ENCODE peak calls at places on chromosomes 5 and 9, in six cellular contexts. One of them, this sample, is unnamed.

GRCh38 chr5:169895876-169896275 is 84.4 kb downstream of the INSYN2B start:
- DNase-seq in CD4-positive, CD25-positive, alpha-beta regulatory T cell: no peak
- DNase-seq in aorta: no peak
- DNase-seq in psoas muscle: peak; percentile 58
- DNase-seq in transverse colon: no peak
- DNase-seq in pancreas: no peak
- DNase-seq in this sample: no peak

GRCh38 chr9:18569941-18570630 is 96.1 kb downstream of the ADAMTSL1 start:
- DNase-seq in CD4-positive, CD25-positive, alpha-beta regulatory T cell: no peak
- DNase-seq in aorta: no peak
- DNase-seq in psoas muscle: no peak
- DNase-seq in transverse colon: no peak
- DNase-seq in pancreas: no peak
- DNase-seq in this sample: no peak

GRCh38 chr5:60916646-60917045 is 28.2 kb downstream of the ERCC8 start:
- DNase-seq in CD4-positive, CD25-positive, alpha-beta regulatory T cell: no peak
- DNase-seq in aorta: no peak
- DNase-seq in psoas muscle: no peak
- DNase-seq in transverse colon: no peak
- DNase-seq in pancreas: no peak
- DNase-seq in this sample: no peak

GRCh38 chr5:108249095-108249784 is 132.7 kb downstream of the FBXL17 start:
- DNase-seq in CD4-positive, CD25-positive, alpha-beta regulatory T cell: no peak
- DNase-seq in aorta: no peak
- DNase-seq in psoas muscle: no peak
- DNase-seq in transverse colon: no peak
- DNase-seq in pancreas: no peak
- DNase-seq in this sample: no peak

GRCh38 chr5:122076669-122077450 is 1.2 kb downstream of the LOX start:
- DNase-seq in CD4-positive, CD25-positive, alpha-beta regulatory T cell: no peak
- DNase-seq in aorta: peak; percentile 94
- DNase-seq in psoas muscle: peak; percentile 81
- DNase-seq in transverse colon: peak; percentile 81
- DNase-seq in pancreas: peak; percentile 52
- DNase-seq in this sample: peak; percentile 44

GRCh38 chr9:76255781-76256455 is 138.3 kb downstream of the RFK start:
- DNase-seq in CD4-positive, CD25-positive, alpha-beta regulatory T cell: no peak
- DNase-seq in aorta: no peak
- DNase-seq in psoas muscle: peak; percentile 54
- DNase-seq in transverse colon: peak; percentile 36
- DNase-seq in pancreas: no peak
- DNase-seq in this sample: peak; percentile 6

GRCh38 chr9:100091650-100092049 is 7.2 kb downstream of the ERP44 start:
- DNase-seq in CD4-positive, CD25-positive, alpha-beta regulatory T cell: no peak
- DNase-seq in aorta: no peak
- DNase-seq in psoas muscle: no peak
- DNase-seq in transverse colon: no peak
- DNase-seq in pancreas: no peak
- DNase-seq in this sample: no peak

GRCh38 chr9:72356019-72356653 is 8.9 kb downstream of the ZFAND5 start:
- DNase-seq in CD4-positive, CD25-positive, alpha-beta regulatory T cell: no peak
- DNase-seq in aorta: no peak
- DNase-seq in psoas muscle: no peak
- DNase-seq in transverse colon: no peak
- DNase-seq in pancreas: no peak
- DNase-seq in this sample: no peak

GRCh38 chr5:56638061-56638621 is 177.2 kb upstream of the MAP3K1 start:
- DNase-seq in CD4-positive, CD25-positive, alpha-beta regulatory T cell: no peak
- DNase-seq in aorta: no peak
- DNase-seq in psoas muscle: no peak
- DNase-seq in transverse colon: no peak
- DNase-seq in pancreas: peak; percentile 82
- DNase-seq in this sample: peak; percentile 81

GRCh38 chr5:17203329-17204132 is 13.9 kb upstream of the BASP1 start:
- DNase-seq in CD4-positive, CD25-positive, alpha-beta regulatory T cell: no peak
- DNase-seq in aorta: no peak
- DNase-seq in psoas muscle: no peak
- DNase-seq in transverse colon: no peak
- DNase-seq in pancreas: no peak
- DNase-seq in this sample: peak; percentile 80

GRCh38 chr9:5949103-5949699 is 58.5 kb downstream of the MLANA start:
- DNase-seq in CD4-positive, CD25-positive, alpha-beta regulatory T cell: no peak
- DNase-seq in aorta: no peak
- DNase-seq in psoas muscle: no peak
- DNase-seq in transverse colon: no peak
- DNase-seq in pancreas: no peak
- DNase-seq in this sample: peak; percentile 41

GRCh38 chr5:124087752-124088151 is 575.8 kb downstream of the CSNK1G3 start:
- DNase-seq in CD4-positive, CD25-positive, alpha-beta regulatory T cell: no peak
- DNase-seq in aorta: no peak
- DNase-seq in psoas muscle: no peak
- DNase-seq in transverse colon: no peak
- DNase-seq in pancreas: no peak
- DNase-seq in this sample: no peak

GRCh38 chr5:157665467-157666085 is 5.8 kb upstream of the C5orf52 start:
- DNase-seq in CD4-positive, CD25-positive, alpha-beta regulatory T cell: no peak
- DNase-seq in aorta: no peak
- DNase-seq in psoas muscle: no peak
- DNase-seq in transverse colon: no peak
- DNase-seq in pancreas: no peak
- DNase-seq in this sample: no peak

GRCh38 chr9:7028591-7028990 is 270.8 kb downstream of the KDM4C start:
- DNase-seq in CD4-positive, CD25-positive, alpha-beta regulatory T cell: no peak
- DNase-seq in aorta: no peak
- DNase-seq in psoas muscle: no peak
- DNase-seq in transverse colon: no peak
- DNase-seq in pancreas: no peak
- DNase-seq in this sample: no peak

GRCh38 chr9:125601986-125602385 is 105.0 kb downstream of the MAPKAP1 start:
- DNase-seq in CD4-positive, CD25-positive, alpha-beta regulatory T cell: no peak
- DNase-seq in aorta: no peak
- DNase-seq in psoas muscle: no peak
- DNase-seq in transverse colon: no peak
- DNase-seq in pancreas: no peak
- DNase-seq in this sample: no peak

GRCh38 chr5:140734354-140734753 is 34.1 kb downstream of the ZMAT2 start:
- DNase-seq in CD4-positive, CD25-positive, alpha-beta regulatory T cell: no peak
- DNase-seq in aorta: no peak
- DNase-seq in psoas muscle: no peak
- DNase-seq in transverse colon: no peak
- DNase-seq in pancreas: no peak
- DNase-seq in this sample: no peak

GRCh38 chr9:12702160-12702758 is 9.1 kb downstream of the TYRP1 start:
- DNase-seq in CD4-positive, CD25-positive, alpha-beta regulatory T cell: no peak
- DNase-seq in aorta: no peak
- DNase-seq in psoas muscle: peak; percentile 46
- DNase-seq in transverse colon: peak; percentile 16
- DNase-seq in pancreas: no peak
- DNase-seq in this sample: peak; percentile 37

GRCh38 chr5:88686077-88686541 is 196.9 kb downstream of the MEF2C start:
- DNase-seq in CD4-positive, CD25-positive, alpha-beta regulatory T cell: no peak
- DNase-seq in aorta: no peak
- DNase-seq in psoas muscle: no peak
- DNase-seq in transverse colon: no peak
- DNase-seq in pancreas: no peak
- DNase-seq in this sample: no peak

DNA sequence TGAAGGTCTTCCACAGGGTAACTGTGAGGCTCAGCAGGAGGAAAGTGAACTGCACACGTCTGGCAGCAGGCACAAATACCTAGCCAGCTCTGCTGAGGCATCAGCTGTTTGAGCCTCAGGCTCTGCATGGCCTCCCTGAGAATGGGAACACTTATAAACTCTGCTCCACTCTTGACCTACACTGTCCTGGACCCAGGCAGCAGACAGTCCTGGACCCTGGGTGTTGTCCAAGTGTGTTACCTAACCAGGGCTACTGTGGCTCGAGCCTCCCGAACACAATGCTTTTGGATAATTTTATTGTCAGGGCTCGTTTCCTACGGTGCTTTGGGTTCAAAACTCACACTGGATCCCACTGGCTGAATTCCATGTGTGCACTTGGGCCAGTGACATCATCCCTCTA is 497.9 kb downstream of the SEMA5A start:
- DNase-seq in CD4-positive, CD25-positive, alpha-beta regulatory T cell: no peak
- DNase-seq in aorta: no peak
- DNase-seq in psoas muscle: no peak
- DNase-seq in transverse colon: no peak
- DNase-seq in pancreas: no peak
- DNase-seq in this sample: no peak
- H3K27ac ChIP-seq in CD4-positive, CD25-positive, alpha-beta regulatory T cell: no peak overlapping the region
- H3K27ac ChIP-seq in aorta: no peak overlapping the region
- H3K27ac ChIP-seq in psoas muscle: no peak overlapping the region
- H3K27ac ChIP-seq in transverse colon: no peak overlapping the region
- H3K27ac ChIP-seq in pancreas: no peak overlapping the region
- H3K27ac ChIP-seq in this sample: no peak overlapping the region

DNA sequence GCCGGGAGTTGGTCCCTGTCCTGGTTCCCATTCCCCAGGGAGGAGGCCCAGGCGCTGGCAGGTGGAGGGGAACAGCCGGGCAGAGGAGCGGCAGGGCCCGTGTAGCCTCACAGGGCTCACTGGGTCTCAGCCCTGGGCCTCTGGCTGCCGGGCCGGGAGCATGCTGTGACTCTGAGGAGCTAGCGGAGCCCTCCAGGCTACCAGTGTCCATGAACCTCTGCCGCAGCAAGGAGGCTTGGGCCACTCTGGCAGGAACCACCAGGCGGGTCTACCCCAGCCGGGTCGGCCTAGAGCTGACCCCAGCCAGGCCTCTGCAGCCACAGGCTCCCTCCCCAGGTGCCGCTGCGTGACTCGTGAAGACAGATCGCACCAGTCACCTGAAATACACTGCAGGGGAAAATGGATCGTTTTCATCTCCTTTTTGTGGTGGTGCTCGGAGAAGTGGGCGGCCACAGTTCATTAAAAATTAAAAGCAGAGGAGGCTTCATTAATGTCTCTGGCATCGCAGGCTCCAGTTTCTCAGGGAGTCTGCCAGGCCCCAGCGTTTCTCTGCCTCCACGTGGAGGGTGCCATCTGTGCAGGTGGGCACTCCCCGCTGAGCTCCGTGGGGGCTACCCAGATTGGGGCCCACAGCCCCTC is 43.8 kb downstream of the KCNT1 start:
- DNase-seq in CD4-positive, CD25-positive, alpha-beta regulatory T cell: no peak
- DNase-seq in aorta: no peak
- DNase-seq in psoas muscle: no peak
- DNase-seq in transverse colon: no peak
- DNase-seq in pancreas: no peak
- DNase-seq in this sample: no peak
- H3K4me3 ChIP-seq in CD4-positive, CD25-positive, alpha-beta regulatory T cell: no peak overlapping the region
- H3K4me3 ChIP-seq in aorta: no peak overlapping the region
- H3K4me3 ChIP-seq in psoas muscle: peak overlapping the region; percentile 62
- H3K4me3 ChIP-seq in transverse colon: no peak overlapping the region
- H3K4me3 ChIP-seq in pancreas: no peak overlapping the region
- H3K4me3 ChIP-seq in this sample: no peak overlapping the region

DNA sequence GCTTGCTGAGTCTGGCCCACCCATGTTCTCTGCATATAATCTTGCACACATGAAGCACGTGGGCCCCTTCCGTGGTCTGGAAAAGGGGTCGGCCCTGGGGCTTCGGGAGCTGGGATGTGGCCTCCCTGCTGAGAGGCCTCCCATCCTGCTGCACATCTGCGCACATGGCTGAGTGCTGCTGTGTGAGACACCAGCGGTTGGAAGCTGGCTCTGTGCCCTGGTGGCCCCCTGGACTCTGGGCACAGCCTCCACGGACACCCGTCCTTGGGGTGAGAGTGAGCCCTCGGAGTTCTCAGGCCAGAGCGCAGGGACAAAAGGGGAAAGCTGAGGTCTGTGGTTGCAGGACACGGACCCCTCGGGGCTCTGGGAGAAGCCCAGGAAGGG is 115.8 kb downstream of the RXRA start:
- DNase-seq in CD4-positive, CD25-positive, alpha-beta regulatory T cell: no peak
- DNase-seq in aorta: no peak
- DNase-seq in psoas muscle: peak; percentile 72
- DNase-seq in transverse colon: no peak
- DNase-seq in pancreas: no peak
- DNase-seq in this sample: no peak
- H3K4me1 ChIP-seq in CD4-positive, CD25-positive, alpha-beta regulatory T cell: peaks cover 18% of the 10 kb centered on the region
- H3K4me1 ChIP-seq in aorta: no peaks in the 10 kb centered on the region
- H3K4me1 ChIP-seq in psoas muscle: peaks cover 53% of the 10 kb centered on the region
- H3K4me1 ChIP-seq in transverse colon: peaks cover 17% of the 10 kb centered on the region
- H3K4me1 ChIP-seq in pancreas: peaks cover 5% of the 10 kb centered on the region
- H3K4me1 ChIP-seq in this sample: peaks cover 3% of the 10 kb centered on the region

GRCh38 chr5:4547547-4547946 is 592.6 kb upstream of the ADAMTS16 start:
- DNase-seq in CD4-positive, CD25-positive, alpha-beta regulatory T cell: no peak
- DNase-seq in aorta: no peak
- DNase-seq in psoas muscle: no peak
- DNase-seq in transverse colon: no peak
- DNase-seq in pancreas: no peak
- DNase-seq in this sample: no peak

GRCh38 chr5:4551034-4551433 is 589.1 kb upstream of the ADAMTS16 start:
- DNase-seq in CD4-positive, CD25-positive, alpha-beta regulatory T cell: no peak
- DNase-seq in aorta: no peak
- DNase-seq in psoas muscle: no peak
- DNase-seq in transverse colon: no peak
- DNase-seq in pancreas: no peak
- DNase-seq in this sample: no peak

GRCh38 chr5:4548341-4548740 is 591.8 kb upstream of the ADAMTS16 start:
- DNase-seq in CD4-positive, CD25-positive, alpha-beta regulatory T cell: no peak
- DNase-seq in aorta: no peak
- DNase-seq in psoas muscle: no peak
- DNase-seq in transverse colon: no peak
- DNase-seq in pancreas: no peak
- DNase-seq in this sample: no peak

GRCh38 chr5:4553130-4553529 is 587.0 kb upstream of the ADAMTS16 start:
- DNase-seq in CD4-positive, CD25-positive, alpha-beta regulatory T cell: no peak
- DNase-seq in aorta: no peak
- DNase-seq in psoas muscle: no peak
- DNase-seq in transverse colon: no peak
- DNase-seq in pancreas: no peak
- DNase-seq in this sample: no peak

GRCh38 chr5:4549351-4549750 is 590.8 kb upstream of the ADAMTS16 start:
- DNase-seq in CD4-positive, CD25-positive, alpha-beta regulatory T cell: no peak
- DNase-seq in aorta: no peak
- DNase-seq in psoas muscle: no peak
- DNase-seq in transverse colon: no peak
- DNase-seq in pancreas: no peak
- DNase-seq in this sample: no peak
- H3K27ac ChIP-seq in CD4-positive, CD25-positive, alpha-beta regulatory T cell: no peak overlapping the region
- H3K27ac ChIP-seq in aorta: no peak overlapping the region
- H3K27ac ChIP-seq in psoas muscle: no peak overlapping the region
- H3K27ac ChIP-seq in transverse colon: no peak overlapping the region
- H3K27ac ChIP-seq in pancreas: no peak overlapping the region
- H3K27ac ChIP-seq in this sample: no peak overlapping the region

This sample was measured in small intestine.